ENCODE peak calls at places on chromosomes 6 and 20, in four cellular contexts. A is HL-60, P is K562, Z is GM12878. Q is an unnamed sample.

GRCh38 chr6:31143148-31143547 is 4.3 kb upstream of the PSORS1C2 start:
- DNase-seq in P (no peak), A (no peak), Z (no peak), Q (no peak)

GRCh38 chr6:9502991-9503761 is 911.7 kb downstream of the TFAP2A start:
- DNase-seq in A (no peak), P (no peak), Z (no peak), Q (no peak)

GRCh38 chr20:48826064-48826463 is 1.7 kb downstream of the PREX1 start:
- DNase-seq in A (no peak), Z (no peak), P (no peak), Q (no peak)

GRCh38 chr20:57957397-57958049 is 247.7 kb upstream of the PMEPA1 start:
- DNase-seq in A (no peak), P (no peak), Z (no peak), Q (no peak)

GRCh38 chr20:39117486-39117885 is 155.3 kb downstream of the DHX35 start:
- DNase-seq in A (peak), Z (no peak), P (no peak), Q (no peak)

GRCh38 chr20:10216146-10216741 is 2.4 kb upstream of the SNAP25 start:
- DNase-seq in A (no peak), Z (no peak), P (no peak), Q (no peak)

GRCh38 chr6:168377481-168377850 is 57.9 kb upstream of the DACT2 start:
- DNase-seq in A (no peak), Z (no peak), P (no peak), Q (no peak)

GRCh38 chr6:5071216-5071615 is 13.9 kb upstream of the PPP1R3G start:
- DNase-seq in Z (no peak), A (no peak), P (no peak), Q (no peak)

GRCh38 chr6:150881911-150882481 is 16.5 kb downstream of the MTHFD1L start:
- DNase-seq in P (no peak), Z (no peak), A (no peak), Q (no peak)

GRCh38 chr6:165804331-165805066 is 141.5 kb upstream of the PDE10A start:
- DNase-seq in A (no peak), Z (no peak), P (no peak), Q (no peak)

GRCh38 chr6:41600499-41601247 is 37.6 kb upstream of the MDFI start:
- DNase-seq in Z (no peak), A (no peak), P (no peak), Q (no peak)

GRCh38 chr6:148240463-148240845 is 102.2 kb upstream of the SASH1 start:
- DNase-seq in Z (no peak), P (no peak), A (no peak), Q (no peak)

GRCh38 chr6:32982084-32982701 is 13.8 kb downstream of the BRD2 start:
- DNase-seq in P (no peak), Z (no peak), A (no peak), Q (no peak)

GRCh38 chr6:38176797-38177751 is 357.5 kb downstream of the ZFAND3 start:
- DNase-seq in A (no peak), Z (no peak), P (no peak), Q (no peak)

GRCh38 chr6:169271158-169271936 is 17.7 kb upstream of the THBS2 start:
- DNase-seq in A (no peak), Z (no peak), P (no peak), Q (no peak)

GRCh38 chr6:215335-216034 is 76.8 kb upstream of the DUSP22 start:
- DNase-seq in Z (peak), A (no peak), P (no peak), Q (no peak)

GRCh38 chr6:44489912-44490604 is 102.6 kb downstream of the CDC5L start:
- DNase-seq in Z (no peak), P (no peak), A (no peak), Q (no peak)

GRCh38 chr20:21684671-21685070 is 20.8 kb upstream of the PAX1 start:
- DNase-seq in A (no peak), P (no peak), Z (no peak), Q (no peak)

GRCh38 chr6:119348308-119349040 is 1.1 kb downstream of the MAN1A1 start:
- DNase-seq in Z (no peak), A (no peak), P (peak), Q (no peak)

GRCh38 chr6:170237999-170238740 is 52.7 kb downstream of the DLL1 start:
- DNase-seq in Z (no peak), A (no peak), P (no peak), Q (no peak)

GRCh38 chr6:135115411-135116293 is 61.0 kb upstream of the HBS1L start:
- DNase-seq in Z (no peak), P (no peak), A (peak), Q (no peak)

GRCh38 chr6:110999634-111000270 is 17.9 kb downstream of the RPF2 start:
- DNase-seq in A (no peak), P (no peak), Z (no peak), Q (no peak)

GRCh38 chr20:21344216-21344615 is 41.1 kb downstream of the XRN2 start:
- DNase-seq in Z (no peak), A (no peak), P (no peak), Q (no peak)

GRCh38 chr6:84766118-84766683 is 1.8 kb upstream of the TBX18 start:
- DNase-seq in P (no peak), A (no peak), Z (no peak), Q (no peak)

GRCh38 chr6:36505744-36506534 is 41.3 kb downstream of the STK38 start:
- DNase-seq in Z (no peak), P (no peak), A (no peak), Q (no peak)

GRCh38 chr6:29925341-29926080 is 16.8 kb upstream of the HLA-A start:
- DNase-seq in A (no peak), Z (no peak), P (no peak), Q (no peak)

GRCh38 chr6:111648100-111648499 is 42.4 kb upstream of the TRAF3IP2 start:
- DNase-seq in P (no peak), Z (no peak), A (no peak), Q (no peak)

DNA sequence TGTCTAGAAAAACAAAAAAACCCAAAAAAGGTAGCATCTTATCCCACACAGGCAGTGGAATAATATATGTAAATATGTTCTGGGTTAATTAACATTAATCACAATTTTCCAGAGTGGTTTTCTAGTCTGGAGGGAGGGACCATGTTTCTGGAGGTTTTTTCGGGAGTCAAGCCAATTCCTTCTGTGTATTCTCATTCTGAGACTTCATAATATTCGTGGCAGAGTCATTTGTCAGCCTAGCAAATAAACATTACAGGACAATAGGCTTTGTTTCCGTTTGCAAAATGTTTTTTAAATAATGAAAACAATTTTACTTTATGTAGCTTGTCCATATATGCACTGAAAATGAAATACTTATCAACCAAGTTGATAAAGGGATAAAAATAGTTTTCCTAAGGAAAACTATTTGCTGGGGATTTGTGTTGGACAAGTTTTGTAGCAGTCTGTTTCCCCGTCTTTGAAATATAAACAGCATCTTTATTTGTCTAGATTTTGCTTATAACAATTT is 26.4 kb upstream of the SERINC3 start:
- DNase-seq in A (no peak), P (no peak), Z (no peak), Q (no peak)
- TF ChIP-seq SPI1 in A (no peak), P (no peak), Z (no peak), Q (no peak)

DNA sequence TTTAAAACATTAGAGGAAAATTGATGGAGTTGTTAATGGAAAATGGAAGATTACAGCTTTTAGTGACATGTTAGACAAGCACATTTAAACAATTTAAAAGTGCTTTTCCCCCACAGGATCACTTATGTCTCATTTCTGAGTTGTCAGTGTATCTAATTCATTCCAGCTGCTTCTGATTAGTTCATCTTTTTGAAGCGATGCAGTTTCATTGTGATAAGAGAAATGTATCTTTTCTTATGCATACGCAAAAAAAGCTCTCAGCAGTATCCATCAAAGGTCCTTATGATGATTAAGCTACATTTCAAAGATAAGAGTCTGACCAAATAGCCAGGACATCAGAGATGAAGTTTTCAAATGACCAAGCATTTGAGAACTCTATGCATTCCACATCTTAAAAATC is 572.6 kb upstream of the SYNCRIP start:
- DNase-seq in A (no peak), P (no peak), Z (no peak), Q (no peak)
- TF ChIP-seq POLR2AphosphoS5 in A (no peak), P (no peak), Z (no peak), Q (no peak)

GRCh38 chr20:17939622-17940446 is 28.8 kb downstream of the SNX5 start:
- DNase-seq in P (no peak), Z (no peak), A (no peak), Q (no peak)
- TF ChIP-seq SPI1 in P (no peak), Z (no peak), A (peak), Q (no peak)

DNA sequence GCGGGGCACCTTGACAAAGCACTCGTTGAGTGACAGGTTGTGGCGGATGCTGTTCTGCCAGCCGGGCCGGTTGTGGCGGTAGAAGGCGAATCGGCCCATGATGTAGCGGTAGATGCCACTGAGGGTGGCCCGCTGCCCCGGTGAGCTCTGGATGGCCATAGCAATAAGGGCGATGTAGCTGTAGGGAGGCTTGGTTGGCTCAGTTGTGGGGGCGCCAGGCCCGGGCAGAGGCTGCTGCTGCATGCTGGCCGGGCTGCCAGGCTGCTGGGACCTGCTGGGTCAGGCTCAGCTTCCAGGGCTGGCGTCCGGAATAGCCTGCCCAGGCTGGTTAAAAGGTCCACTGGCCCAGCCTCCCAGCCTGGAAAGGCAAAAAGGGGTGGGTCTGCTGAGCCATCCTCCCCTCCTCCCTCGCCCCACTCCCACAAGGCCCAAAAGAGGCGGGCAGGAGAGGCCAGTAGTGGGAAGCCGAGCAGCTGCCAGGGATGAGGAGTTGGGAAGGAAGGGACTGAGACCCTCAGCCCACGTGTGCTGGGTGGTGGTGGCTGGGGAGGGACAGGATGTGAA is at the start of gene FOXS1:
- DNase-seq in Z (no peak), A (no peak), P (no peak), Q (no peak)
- TF ChIP-seq POLR2AphosphoS5 in Z (no peak), A (no peak), P (no peak), Q (no peak)

GRCh38 chr20:53875452-53875851 is 194.9 kb downstream of the BCAS1 start:
- DNase-seq in P (no peak), A (peak), Z (no peak), Q (no peak)

GRCh38 chr20:53874706-53875105 is 195.7 kb downstream of the BCAS1 start:
- DNase-seq in P (no peak), Z (no peak), A (no peak), Q (no peak)

GRCh38 chr20:53873249-53873642 is 197.1 kb downstream of the BCAS1 start:
- DNase-seq in A (no peak), P (no peak), Z (no peak), Q (no peak)

GRCh38 chr20:53872561-53873248 is 197.7 kb downstream of the BCAS1 start:
- DNase-seq in P (no peak), A (no peak), Z (peak), Q (no peak)

DNA sequence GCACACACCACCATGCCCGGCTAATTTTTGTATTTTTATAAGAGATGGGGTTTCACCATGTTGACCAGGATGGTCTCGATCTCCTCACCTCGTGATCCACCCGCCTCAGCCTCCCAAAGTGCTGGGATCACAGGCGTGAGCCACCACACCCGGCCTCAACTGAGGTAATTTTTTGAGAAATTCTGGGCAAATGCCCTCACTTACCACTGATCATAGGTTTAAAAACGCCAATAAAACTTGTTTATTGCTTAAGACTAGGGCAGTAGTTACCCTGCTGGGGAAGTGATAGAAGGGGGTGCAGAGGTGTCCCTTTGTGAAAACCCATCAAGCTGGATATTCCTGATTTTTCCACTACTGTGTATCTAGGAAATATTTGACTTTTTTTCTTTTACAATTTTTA is 196.3 kb downstream of the BCAS1 start:
- DNase-seq in P (no peak), A (no peak), Z (no peak), Q (no peak)
- TF ChIP-seq SPI1 in P (no peak), A (no peak), Z (no peak), Q (no peak)

DNA sequence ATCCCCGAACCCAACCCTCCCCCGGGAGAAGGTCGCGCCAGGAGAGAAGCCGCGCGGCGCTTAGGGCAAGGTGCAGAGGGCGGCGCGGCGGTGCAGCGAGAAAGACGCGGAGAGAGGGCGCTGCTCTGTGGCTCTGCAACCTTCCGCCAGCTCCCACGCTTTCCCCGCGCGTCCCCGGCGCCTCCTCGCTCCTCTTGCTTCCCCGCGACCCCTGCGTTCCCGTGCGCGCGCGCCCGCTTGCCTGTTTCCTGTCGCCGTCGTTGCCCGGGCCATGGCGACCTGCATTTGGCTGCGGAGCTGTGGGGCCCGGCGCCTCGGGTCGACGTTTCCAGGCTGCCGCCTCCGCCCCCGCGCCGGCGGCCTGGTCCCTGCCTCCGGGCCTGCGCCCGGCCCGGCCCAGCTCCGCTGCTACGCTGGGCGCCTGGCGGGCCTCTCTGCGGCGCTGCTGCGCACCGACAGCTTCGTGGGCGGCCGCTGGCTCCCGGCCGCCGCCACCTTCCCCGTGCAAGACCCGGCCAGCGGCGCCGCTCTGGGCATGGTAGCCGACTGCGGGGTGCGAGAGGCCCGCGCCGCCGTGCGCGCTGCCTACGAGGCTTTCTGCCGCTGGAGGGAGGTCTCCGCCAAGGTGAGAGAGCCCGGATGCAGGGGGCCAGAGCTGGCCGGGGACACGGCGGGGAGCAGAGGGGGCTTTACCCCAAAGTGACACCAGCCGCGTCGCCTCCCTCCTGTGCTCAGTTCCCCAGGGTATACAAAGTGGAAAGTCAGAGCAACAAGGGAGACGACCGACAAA is at the start of gene ALDH5A1:
- DNase-seq in A (peak), Z (no peak), P (peak), Q (peak)
- TF ChIP-seq POLR2AphosphoS5 in A (no peak), Z (no peak), P (peak), Q (no peak)

DNA sequence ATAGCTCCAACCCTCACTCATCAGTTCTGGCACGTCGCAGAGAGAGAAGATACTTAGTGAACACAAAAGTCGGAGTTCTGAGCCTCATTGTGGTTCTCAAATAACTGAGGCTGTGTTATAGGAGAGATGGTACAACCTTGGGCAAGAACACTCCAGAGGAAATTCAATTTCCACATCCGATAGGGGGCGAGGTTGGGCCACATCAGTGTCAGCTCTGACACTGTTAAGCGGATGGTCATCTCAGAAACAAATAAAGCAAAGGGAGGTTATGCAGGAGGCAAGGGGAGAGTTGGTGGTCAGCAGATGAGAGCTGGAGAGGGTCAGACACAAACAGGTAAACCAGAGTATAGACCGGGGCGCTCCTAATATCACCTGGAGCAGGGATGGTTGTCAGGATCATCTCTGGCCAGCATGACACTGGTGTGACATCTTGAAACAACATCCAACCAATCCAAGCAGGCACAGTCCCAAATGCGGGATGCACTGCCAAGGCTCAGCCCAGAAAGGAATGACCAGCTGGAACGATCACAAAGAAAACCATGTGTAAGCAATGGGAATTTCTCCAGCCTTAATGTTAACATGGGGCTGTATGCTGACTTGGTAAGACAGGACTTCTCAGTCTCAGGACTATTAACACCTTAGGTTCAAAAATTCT is 331.8 kb downstream of the HACE1 start:
- DNase-seq in Z (no peak), A (no peak), P (peak), Q (no peak)
- TF ChIP-seq SPI1 in Z (no peak), A (no peak), P (no peak), Q (no peak)

GRCh38 chr20:40643891-40644290 is 45.1 kb downstream of the MAFB start:
- DNase-seq in P (no peak), A (no peak), Z (no peak), Q (no peak)
- TF ChIP-seq POLR2AphosphoS5 in P (no peak), A (no peak), Z (no peak), Q (no peak)

Q was measured in GM12891.